ENCODE peak calls at places on chromosomes 4 and X, in seven cellular contexts. N is A549, O is upper lobe of left lung, K is uterus, W is heart left ventricle, B is IMR-90, Q is endothelial cell of umbilical vein. P is an unnamed sample.

GRCh38 chr4:24137963-24138601 is 248.2 kb upstream of the PPARGC1A start:
- DNase-seq in K (no peak), O (no peak), B (no peak), N (no peak), Q (no peak), W (no peak), P (no peak)

GRCh38 chr4:13907255-13907751 is 279.8 kb upstream of the BOD1L1 start:
- DNase-seq in O (no peak), B (peak; percentile 99), N (peak; percentile 96), K (no peak), Q (peak; percentile 79), W (no peak), P (peak; percentile 41)

GRCh38 chr4:577499-578450 is 1.7 kb upstream of the TMEM271 start:
- DNase-seq in B (no peak), N (no peak), K (no peak), Q (no peak), O (no peak), W (no peak), P (no peak)

GRCh38 chrX:20455001-20455400 is 188.3 kb upstream of the RPS6KA3 start:
- DNase-seq in B (no peak), Q (no peak), N (no peak), K (no peak), O (no peak), W (no peak), P (no peak)

GRCh38 chr4:55308071-55308470 is 38.0 kb upstream of the SRD5A3 start:
- DNase-seq in B (no peak), K (no peak), N (no peak), O (no peak), W (no peak), Q (no peak), P (no peak)

GRCh38 chr4:3371038-3371437 is 70.7 kb upstream of the HGFAC start:
- DNase-seq in Q (peak; percentile 38), O (no peak), K (no peak), N (no peak), B (no peak), W (no peak), P (no peak)

GRCh38 chr4:99201687-99202086 is 17.4 kb downstream of the ADH6 start:
- DNase-seq in Q (no peak), W (no peak), B (peak; percentile 55), O (no peak), K (no peak), N (no peak), P (no peak)

GRCh38 chr4:152065545-152065944 is 304.7 kb upstream of the GATB start:
- DNase-seq in Q (no peak), N (no peak), B (no peak), O (no peak), K (no peak), W (no peak), P (no peak)

GRCh38 chr4:36168127-36168898 is 76.0 kb downstream of the ARAP2 start:
- DNase-seq in N (no peak), W (no peak), Q (no peak), K (no peak), B (peak; percentile 25), O (no peak), P (no peak)

GRCh38 chr4:183356931-183357675 is 34.9 kb upstream of the CLDN24 start:
- DNase-seq in W (no peak), Q (no peak), O (no peak), K (no peak), N (no peak), B (no peak), P (no peak)

GRCh38 chrX:152958524-152959465 is 35.1 kb downstream of the PNMA5 start:
- DNase-seq in K (peak; percentile 92), Q (peak; percentile 89), N (peak; percentile 92), W (peak; percentile 87), B (peak; percentile 85), O (peak; percentile 85), P (peak; percentile 66)

GRCh38 chrX:100635989-100636320 is 651 bp downstream of the TSPAN6 start:
- DNase-seq in W (no peak), B (no peak), N (no peak), K (no peak), Q (no peak), O (no peak), P (no peak)

GRCh38 chrX:13923289-13923688 is 106.4 kb upstream of the GPM6B start:
- DNase-seq in O (no peak), K (no peak), Q (no peak), B (no peak), N (no peak), W (no peak), P (no peak)

GRCh38 chr4:111650553-111651183 is 494.6 kb upstream of the FAM241A start:
- DNase-seq in B (no peak), K (no peak), N (no peak), O (no peak), Q (no peak), W (no peak), P (no peak)

GRCh38 chrX:31124536-31124935 is 52.7 kb upstream of the FTHL17 start:
- DNase-seq in O (no peak), K (no peak), Q (peak; percentile 18), N (no peak), B (no peak), W (peak; percentile 17), P (no peak)

GRCh38 chrX:40966204-40966820 is 118.9 kb upstream of the USP9X start:
- DNase-seq in Q (no peak), K (no peak), W (no peak), N (no peak), O (no peak), B (no peak), P (no peak)

GRCh38 chr4:77146426-77147399 is 10.3 kb upstream of the CCNG2 start:
- DNase-seq in K (no peak), W (no peak), B (no peak), N (peak; percentile 15), Q (peak; percentile 67), O (no peak), P (no peak)

GRCh38 chr4:112031712-112032328 is 113.4 kb upstream of the FAM241A start:
- DNase-seq in Q (peak; percentile 51), N (peak; percentile 44), W (no peak), B (peak; percentile 50), O (no peak), K (no peak), P (no peak)

GRCh38 chr4:121758896-121759568 is 5.9 kb downstream of the SMIM43 start:
- DNase-seq in W (no peak), Q (no peak), N (peak; percentile 18), O (no peak), K (no peak), B (peak; percentile 51), P (no peak)

GRCh38 chr4:37758226-37758625 is 68.3 kb upstream of the PGM2 start:
- DNase-seq in K (peak; percentile 43), N (no peak), W (no peak), Q (peak; percentile 33), O (peak; percentile 66), B (peak; percentile 41), P (no peak)

GRCh38 chr4:33975996-33976395 is 2268.3 kb downstream of the ARAP2 start:
- DNase-seq in K (no peak), N (no peak), W (no peak), B (no peak), Q (no peak), O (no peak), P (no peak)

GRCh38 chr4:124534133-124534532 is 178.4 kb downstream of the ANKRD50 start:
- DNase-seq in W (no peak), O (no peak), B (no peak), N (no peak), K (no peak), Q (no peak), P (no peak)

GRCh38 chrX:68983004-68983857 is 154.4 kb downstream of the EFNB1 start:
- DNase-seq in N (no peak), Q (no peak), W (no peak), O (no peak), B (no peak), K (no peak), P (no peak)

GRCh38 chr4:127896069-127896468 is 15.4 kb downstream of the PLK4 start:
- DNase-seq in K (no peak), Q (no peak), N (no peak), B (no peak), W (no peak), O (no peak), P (no peak)

GRCh38 chr4:21577066-21577465 is 371.5 kb downstream of the KCNIP4 start:
- DNase-seq in O (no peak), Q (no peak), B (no peak), W (no peak), N (no peak), K (no peak), P (no peak)

GRCh38 chr4:6087669-6088068 is 69.4 kb upstream of the C4orf50 start:
- DNase-seq in Q (peak; percentile 3), B (peak; percentile 28), K (no peak), O (no peak), W (no peak), N (peak; percentile 54), P (peak; percentile 33)
- TF ChIP-seq POLR2A in Q (no peak), B (no peak), K (no peak), O (no peak), W (no peak), N (no peak), P (no peak)

GRCh38 chr4:26252349-26252748 is 68.5 kb upstream of the RBPJ start:
- DNase-seq in N (no peak), O (no peak), Q (no peak), K (no peak), W (no peak), B (no peak), P (no peak)
- TF ChIP-seq POLR2A in N (no peak), O (no peak), Q (no peak), K (no peak), W (no peak), B (no peak), P (no peak)

DNA sequence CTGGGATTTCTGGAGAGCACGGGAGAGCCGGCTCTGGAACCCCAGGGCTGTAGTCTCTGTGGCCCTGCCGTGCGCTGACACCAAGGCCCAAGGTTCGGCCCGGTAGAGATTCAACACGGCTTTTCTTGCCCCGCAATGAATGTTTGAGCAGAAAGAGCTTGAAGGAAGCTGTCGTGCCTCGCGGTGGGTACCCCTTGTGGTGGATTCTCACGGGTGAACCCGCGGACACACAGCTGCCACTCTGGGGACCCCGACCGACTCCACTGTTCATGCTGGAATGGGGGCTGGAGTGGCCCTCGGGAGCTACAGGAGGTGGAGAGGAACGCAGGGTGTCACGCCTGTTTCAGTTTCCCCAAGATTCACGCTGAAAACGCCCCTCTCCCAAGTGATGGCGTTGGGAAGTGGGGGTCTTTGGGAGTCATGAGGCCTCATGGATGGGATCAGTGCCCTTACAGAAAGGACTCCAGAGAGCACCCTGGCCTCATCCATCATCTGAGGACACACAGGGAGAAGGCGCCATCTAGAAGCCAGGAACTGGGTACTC is 6.6 kb downstream of the SLC25A6 start:
- DNase-seq in Q (no peak), B (no peak), K (no peak), W (no peak), O (peak; percentile 21), N (no peak), P (no peak)
- TF ChIP-seq POLR2A in Q (no peak), B (no peak), K (no peak), W (no peak), O (no peak), N (no peak), P (no peak)

DNA sequence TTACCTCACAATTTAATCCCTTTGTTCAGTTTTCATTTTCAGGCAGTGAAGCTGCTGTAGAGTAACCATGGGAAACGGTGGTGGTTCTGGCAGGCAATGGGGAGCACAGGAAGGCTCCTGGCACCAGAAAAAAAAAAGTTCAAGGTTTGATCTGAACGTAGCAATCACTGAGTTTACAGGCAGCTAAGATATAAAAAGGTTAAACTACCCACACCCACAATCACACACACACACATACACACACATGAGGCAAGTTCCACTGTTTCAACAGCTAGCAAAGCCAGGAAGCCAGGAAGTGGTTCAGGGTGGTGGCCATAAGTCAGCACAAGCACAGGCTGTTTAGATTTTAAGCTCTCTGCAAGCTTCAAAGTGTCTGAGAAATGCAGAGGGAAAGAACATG is at the start of gene SULT1B1:
- DNase-seq in O (peak; percentile 58), B (peak; percentile 43), N (no peak), K (no peak), Q (peak; percentile 89), W (no peak), P (no peak)
- TF ChIP-seq POLR2A in O (no peak), B (no peak), N (no peak), K (no peak), Q (no peak), W (no peak), P (no peak)